ENCODE peak calls at places on chromosome 21, in five cellular contexts. G, P, D, Q and V are unnamed samples.

GRCh38 chr21:23384679-23385078 is 2222.6 kb downstream of the MRPL39 start:
- DNase-seq in Q (no peak), P (peak; percentile 31), G (no peak), D (no peak), V (no peak)

GRCh38 chr21:21714396-21714795 is 716.2 kb downstream of the NCAM2 start:
- DNase-seq in D (no peak), Q (no peak), G (no peak), P (no peak), V (no peak)

GRCh38 chr21:37675202-37675801 is 241.0 kb downstream of the KCNJ6 start:
- DNase-seq in P (peak; percentile 29), G (peak; percentile 27), Q (peak; percentile 80), D (peak; percentile 80), V (peak; percentile 60)

GRCh38 chr21:17673261-17674020 is 60.7 kb upstream of the BTG3 start:
- DNase-seq in D (no peak), P (no peak), Q (no peak), G (no peak), V (peak; percentile 16)

GRCh38 chr21:39705849-39706248 is 39.1 kb upstream of the IGSF5 start:
- DNase-seq in P (no peak), Q (no peak), G (no peak), D (no peak), V (no peak)

GRCh38 chr21:39048574-39048973 is 134.7 kb downstream of the PSMG1 start:
- DNase-seq in D (no peak), G (no peak), Q (no peak), P (no peak), V (no peak)

GRCh38 chr21:43824250-43824882 is 35.0 kb downstream of the RRP1 start:
- DNase-seq in D (no peak), G (no peak), P (no peak), Q (peak; percentile 9), V (no peak)

GRCh38 chr21:31671146-31671716 is 11.7 kb downstream of the SOD1 start:
- DNase-seq in G (no peak), P (no peak), D (no peak), Q (no peak), V (no peak)

GRCh38 chr21:31397939-31398338 is 53.9 kb upstream of the TIAM1 start:
- DNase-seq in Q (peak; percentile 46), D (no peak), G (no peak), P (no peak), V (no peak)

GRCh38 chr21:17440955-17441354 is 71.9 kb upstream of the CXADR start:
- DNase-seq in D (no peak), G (no peak), P (no peak), Q (no peak), V (no peak)

GRCh38 chr21:15241997-15242767 is 177.4 kb upstream of the NRIP1 start:
- DNase-seq in Q (no peak), P (peak; percentile 56), D (no peak), G (no peak), V (peak; percentile 46)

GRCh38 chr21:38351961-38352521 is 95.2 kb downstream of the KCNJ15 start:
- DNase-seq in G (no peak), Q (no peak), D (no peak), P (peak; percentile 33), V (no peak)

DNA sequence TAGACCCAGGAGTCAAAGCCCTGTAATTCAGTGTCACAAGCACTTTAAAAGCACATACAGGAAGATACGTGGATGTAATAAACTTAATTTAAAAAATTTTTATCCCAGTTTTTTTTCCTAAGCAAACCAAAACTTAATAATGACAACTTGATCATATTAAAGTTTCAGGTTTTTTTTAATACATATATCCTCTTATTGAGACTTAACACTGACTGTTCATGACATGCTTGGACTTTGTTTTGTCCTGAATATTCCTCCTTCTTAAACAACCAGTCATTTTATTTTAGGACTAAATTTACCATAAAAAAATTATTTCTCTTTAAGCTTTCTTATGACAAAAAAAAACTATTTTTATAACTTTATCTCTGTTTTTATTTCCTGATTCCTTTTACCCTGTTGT is 64.1 kb downstream of the WDR4 start:
- DNase-seq in P (no peak), G (peak; percentile 8), D (no peak), Q (no peak), V (no peak)
- TF ChIP-seq JUND in P (no peak), G (no peak), D (no peak), Q (no peak), V (no peak)

GRCh38 chr21:45105906-45106485 is 31.6 kb downstream of the ADARB1 start:
- DNase-seq in D (no peak), Q (no peak), G (no peak), P (no peak), V (no peak)

GRCh38 chr21:45103966-45104520 is 29.7 kb downstream of the ADARB1 start:
- DNase-seq in Q (no peak), P (no peak), D (no peak), G (no peak), V (no peak)

GRCh38 chr21:45102391-45102932 is 28.1 kb downstream of the ADARB1 start:
- DNase-seq in G (peak; percentile 26), D (no peak), Q (no peak), P (no peak), V (peak; percentile 61)

GRCh38 chr21:45108034-45108790 is 33.8 kb downstream of the ADARB1 start:
- DNase-seq in P (no peak), Q (no peak), G (no peak), D (no peak), V (no peak)

DNA sequence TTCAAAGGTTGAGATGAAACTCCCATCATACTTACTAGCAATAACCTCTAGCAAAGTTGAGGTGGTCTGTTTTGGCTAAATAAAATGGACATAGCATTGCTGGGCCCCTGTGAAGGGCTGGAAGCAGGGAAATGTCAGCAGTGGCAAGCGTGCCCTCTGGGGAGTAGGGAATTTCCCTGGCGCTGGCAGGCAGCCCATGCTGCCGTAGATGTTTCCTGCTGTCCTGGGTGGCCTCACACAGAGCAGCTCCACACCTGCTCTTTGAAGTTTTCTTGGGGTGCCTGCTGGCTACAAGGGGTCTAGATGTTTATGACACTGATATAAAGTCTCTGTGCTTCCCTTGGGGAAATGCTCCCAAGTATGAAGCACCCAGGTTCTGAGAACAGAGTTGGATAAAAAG is 30.2 kb downstream of the ADARB1 start:
- DNase-seq in Q (peak; percentile 52), G (no peak), D (no peak), P (no peak), V (peak; percentile 27)
- TF ChIP-seq JUND in Q (no peak), G (no peak), D (no peak), P (no peak), V (no peak)

DNA sequence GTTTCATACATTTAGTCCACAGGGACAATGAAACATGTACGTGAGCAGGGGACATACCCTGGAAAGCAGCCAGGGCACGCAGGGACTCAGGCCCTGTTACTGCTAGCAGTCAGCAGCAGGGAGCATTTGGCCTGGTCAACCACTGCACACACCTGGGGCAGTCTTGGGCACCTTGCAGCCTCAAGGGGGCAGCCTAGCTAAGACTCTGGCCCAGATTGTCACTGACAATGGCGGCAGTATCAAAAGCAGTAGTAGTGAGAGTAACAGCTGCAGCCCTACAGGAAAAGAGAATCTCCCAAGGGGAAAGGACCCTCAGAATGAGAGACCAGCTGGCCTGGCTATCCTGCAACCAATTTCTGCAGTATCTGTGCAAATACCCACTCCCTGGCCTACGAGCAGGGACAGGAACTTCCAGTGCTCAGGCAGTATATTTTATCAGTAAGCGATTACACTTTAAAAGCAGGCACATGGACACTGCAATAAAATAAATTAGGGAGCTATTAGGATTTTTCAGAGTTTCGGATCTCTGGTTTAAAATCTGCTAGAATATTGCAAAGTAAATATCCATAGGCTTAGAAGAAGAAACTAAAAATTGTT is 475.6 kb downstream of the LTN1 start:
- DNase-seq in D (no peak), P (peak; percentile 70), Q (peak; percentile 47), G (no peak), V (peak; percentile 30)
- TF ChIP-seq JUND in D (no peak), P (no peak), Q (no peak), G (no peak), V (no peak)

DNA sequence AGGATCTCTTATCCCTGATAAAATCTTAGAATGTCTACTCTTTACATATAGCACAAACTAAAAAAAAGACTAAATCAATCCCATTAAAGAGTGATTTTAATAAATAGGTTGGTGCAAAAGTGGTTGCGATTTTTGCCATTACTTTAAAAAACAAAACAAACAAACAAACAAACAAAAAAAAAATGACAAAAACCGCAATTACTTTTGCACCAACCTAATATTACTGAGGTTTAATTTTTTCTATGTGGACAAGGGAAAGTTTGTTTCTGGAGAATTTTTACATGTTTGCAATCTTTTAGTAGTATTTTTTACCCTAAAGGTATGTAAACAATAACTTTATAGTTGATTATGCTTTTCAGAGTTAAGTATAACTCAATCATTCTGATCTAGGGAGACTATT is 119.7 kb upstream of the ADAMTS5 start:
- DNase-seq in G (no peak), D (no peak), Q (no peak), P (no peak), V (no peak)
- TF ChIP-seq JUND in G (no peak), D (no peak), Q (no peak), P (no peak), V (no peak)

DNA sequence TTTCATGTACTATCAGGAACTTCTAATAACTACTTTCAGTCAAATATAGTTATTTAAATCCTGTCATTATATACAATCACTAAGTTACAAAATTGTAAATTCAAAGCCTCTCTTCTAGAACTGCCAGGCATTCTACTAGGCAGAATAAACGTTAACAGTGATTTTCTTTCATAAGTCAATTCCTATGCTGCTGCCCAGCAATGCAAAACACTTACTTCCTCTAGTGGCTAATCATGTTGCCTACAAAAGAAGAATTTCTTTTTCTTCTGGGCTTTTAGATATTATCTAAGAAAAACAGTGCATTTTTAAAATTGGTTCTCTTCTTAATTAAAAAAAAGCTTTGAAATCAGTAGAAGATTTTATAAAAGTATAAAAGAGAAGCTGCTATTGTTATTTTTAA is 509.8 kb upstream of the ADAMTS5 start:
- DNase-seq in G (no peak), Q (peak; percentile 23), D (no peak), P (no peak), V (peak; percentile 10)
- TF ChIP-seq JUND in G (no peak), Q (no peak), D (no peak), P (no peak), V (no peak)

DNA sequence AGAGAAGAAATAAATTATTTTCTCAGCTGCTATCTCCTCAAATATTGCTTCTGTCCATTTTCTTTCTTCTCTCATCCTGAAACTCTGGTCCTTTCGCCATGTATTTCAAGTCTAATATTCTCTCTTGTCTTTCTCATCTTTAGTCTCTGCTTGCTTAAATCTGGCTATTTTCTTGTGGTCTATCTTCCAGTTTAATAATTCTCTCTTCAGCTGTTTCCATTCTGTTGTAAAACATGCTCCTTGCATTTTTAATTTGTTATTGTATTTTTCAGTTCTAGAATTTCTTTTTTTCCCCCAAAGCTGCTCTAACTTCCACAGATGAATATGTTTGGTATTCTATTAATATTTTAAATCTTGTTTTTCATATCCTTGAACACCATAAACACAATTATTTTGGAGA is 70.1 kb upstream of the TMPRSS2 start:
- DNase-seq in D (no peak), Q (no peak), G (no peak), P (no peak), V (no peak)
- TF ChIP-seq JUND in D (no peak), Q (no peak), G (no peak), P (no peak), V (no peak)

DNA sequence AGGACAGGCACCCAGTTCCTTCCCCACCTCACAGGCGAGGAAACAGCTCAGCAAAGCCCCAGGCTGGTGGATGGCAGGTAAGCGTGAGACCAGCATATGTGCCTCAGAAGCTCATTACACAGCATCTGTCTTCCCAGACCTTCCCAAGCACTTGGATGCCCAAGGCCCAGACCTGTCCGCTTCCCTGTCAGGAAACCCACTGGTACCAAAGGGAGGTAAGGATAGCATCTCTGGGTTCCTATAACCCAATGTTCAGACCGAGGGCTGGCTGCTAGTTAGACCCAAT is 3.3 kb downstream of the POFUT2 start:
- DNase-seq in P (no peak), Q (no peak), G (no peak), D (no peak), V (no peak)
- TF ChIP-seq JUND in P (no peak), Q (no peak), G (no peak), D (no peak), V (no peak)